ENCODE peak calls at places on chromosome 15, in eight cellular contexts. O is thyroid gland, I is lower lobe of right lung, C is H7, K is Caco-2, Z is suprapubic skin, L is ovary, M is OCI-LY7. A is an unnamed sample.

GRCh38 chr15:68930268-68931022 is at the start of gene SPESP1:
- DNase-seq in O (peak; percentile 62), I (peak; percentile 60), C (peak; percentile 43), K (no peak), Z (no peak), L (peak; percentile 59), M (no peak), A (no peak)

GRCh38 chr15:70127288-70127746 is 29.6 kb upstream of the TLE3 start:
- DNase-seq in O (no peak), I (no peak), C (no peak), K (no peak), Z (no peak), L (no peak), M (no peak), A (no peak)

GRCh38 chr15:35308802-35309201 is 223.7 kb upstream of the NANOGP8 start:
- DNase-seq in O (no peak), I (no peak), C (no peak), K (peak; percentile 3), Z (no peak), L (no peak), M (no peak), A (no peak)

GRCh38 chr15:58467121-58467721 is 35.4 kb downstream of the LIPC start:
- DNase-seq in O (peak; percentile 78), I (no peak), C (no peak), K (peak; percentile 56), Z (no peak), L (peak; percentile 42), M (no peak), A (no peak)

GRCh38 chr15:96802870-96803269 is 472.4 kb downstream of the NR2F2 start:
- DNase-seq in O (no peak), I (no peak), C (no peak), K (no peak), Z (no peak), L (no peak), M (no peak), A (no peak)

GRCh38 chr15:98164986-98165385 is 204.5 kb downstream of the ARRDC4 start:
- DNase-seq in O (no peak), I (no peak), C (no peak), K (no peak), Z (no peak), L (no peak), M (no peak), A (no peak)

GRCh38 chr15:94677202-94677790 is 445.9 kb downstream of the MCTP2 start:
- DNase-seq in O (no peak), I (no peak), C (no peak), K (no peak), Z (no peak), L (no peak), M (no peak), A (no peak)

GRCh38 chr15:29554531-29554930 is 267.7 kb downstream of the TJP1 start:
- DNase-seq in O (peak; percentile 57), I (no peak), C (no peak), K (no peak), Z (no peak), L (no peak), M (no peak), A (no peak)

GRCh38 chr15:92161039-92161670 is 232.5 kb upstream of the ST8SIA2 start:
- DNase-seq in O (no peak), I (no peak), C (no peak), K (no peak), Z (no peak), L (no peak), M (peak; percentile 42), A (no peak)

DNA sequence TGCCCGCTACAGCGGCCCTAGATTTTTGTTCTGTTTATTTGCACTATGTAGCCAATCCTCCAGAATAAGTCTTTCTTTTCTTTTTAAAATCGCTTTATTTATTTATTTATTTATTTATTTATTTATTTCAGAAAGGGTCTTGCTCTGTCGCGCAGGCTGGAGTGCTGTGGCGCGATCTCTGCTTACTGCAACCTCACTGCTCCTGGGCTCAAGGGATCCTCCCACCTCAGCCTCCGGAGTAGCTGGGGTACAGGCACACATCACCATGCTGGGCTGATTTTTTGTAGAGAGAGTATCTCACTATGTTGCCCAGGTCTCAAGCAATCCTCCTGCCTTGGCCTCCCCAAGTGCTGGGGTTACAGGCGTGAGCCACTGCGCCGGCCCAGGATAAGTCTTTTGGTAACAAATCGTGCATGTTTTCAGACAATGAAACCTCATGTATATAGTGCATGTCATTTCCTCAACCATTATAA is 333 bp upstream of the MTFMT start:
- DNase-seq in O (no peak), I (no peak), C (no peak), K (no peak), Z (no peak), L (no peak), M (no peak), A (no peak)
- H3K4me3 ChIP-seq in O (peak overlapping the region; percentile 88), I (peak overlapping the region; percentile 92), C (no peak overlapping the region), K (no peak overlapping the region), Z (peak overlapping the region; percentile 96), L (peak overlapping the region; percentile 83), M (peak overlapping the region; percentile 80), A (no peak overlapping the region)

DNA sequence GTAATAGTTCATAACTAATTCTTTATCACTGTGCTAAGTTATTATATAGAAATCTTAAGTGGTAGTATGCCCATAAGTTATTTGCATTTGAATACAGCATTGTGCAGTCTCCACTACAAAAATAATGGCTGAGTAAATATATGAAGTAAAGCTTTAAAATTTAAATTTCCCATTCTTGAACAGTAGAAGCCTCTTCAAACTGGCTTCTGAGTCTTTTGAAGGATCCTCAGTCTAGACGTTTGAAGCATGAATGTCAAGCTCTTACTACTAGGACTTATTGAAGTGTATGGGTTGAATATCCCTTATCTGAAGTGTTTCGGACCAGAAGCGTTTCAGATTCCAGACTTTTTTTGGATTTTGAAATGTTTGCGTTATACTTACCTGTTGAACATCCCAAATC is 16.3 kb downstream of the MORF4L1 start:
- DNase-seq in O (no peak), I (no peak), C (no peak), K (no peak), Z (no peak), L (no peak), M (no peak), A (no peak)
- H3K36me3 ChIP-seq in O (peaks cover 61% of the 10 kb centered on the region), I (peaks cover 100% of the 10 kb centered on the region), C (peaks cover 46% of the 10 kb centered on the region), K (no peaks in the 10 kb centered on the region), Z (peaks cover 96% of the 10 kb centered on the region), L (no peaks in the 10 kb centered on the region), M (peaks cover 98% of the 10 kb centered on the region), A (peaks cover 14% of the 10 kb centered on the region)

DNA sequence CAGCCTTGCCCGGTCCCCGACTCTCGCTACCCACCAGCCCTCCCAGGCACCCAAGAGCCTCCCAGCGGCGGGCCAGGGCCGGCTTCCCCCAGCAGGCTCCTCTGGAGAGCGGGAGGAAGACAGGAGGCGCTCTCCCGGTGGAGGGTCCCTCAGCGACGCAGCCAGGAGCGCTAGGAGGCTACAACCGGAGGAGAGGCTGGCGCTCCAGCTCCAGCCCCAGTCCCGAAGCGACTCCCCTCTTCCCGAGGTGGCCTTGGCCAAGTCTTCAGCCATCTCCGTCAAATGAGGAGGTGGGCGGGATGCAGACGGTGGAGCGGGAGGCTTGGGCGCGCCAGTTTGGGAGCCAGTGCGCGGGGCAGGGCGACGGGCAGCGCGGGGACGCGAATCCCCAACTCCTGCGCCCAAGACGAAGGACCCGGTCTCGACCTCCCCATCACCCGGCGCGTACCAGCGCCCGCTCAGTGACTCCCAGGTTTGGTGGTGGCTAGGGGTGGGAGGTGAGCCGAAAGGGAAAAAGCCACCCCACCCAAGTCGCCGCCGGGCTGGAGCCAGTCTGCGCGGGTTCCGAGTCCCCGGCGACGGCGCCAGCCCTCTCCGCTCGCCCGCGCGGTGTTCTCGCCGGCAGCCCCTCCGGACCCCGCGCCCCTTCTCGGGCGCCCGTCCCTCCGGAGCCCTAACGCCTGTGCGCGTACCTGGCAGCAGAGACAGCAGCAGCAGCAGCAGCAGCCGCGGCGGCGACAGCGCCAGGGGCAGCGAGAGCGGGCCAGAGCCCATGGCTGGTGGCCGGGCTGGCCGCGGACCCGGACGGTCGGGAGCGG is 566 bp downstream of the CHRNA3 start:
- DNase-seq in O (no peak), I (no peak), C (peak; percentile 92), K (no peak), Z (peak; percentile 72), L (no peak), M (no peak), A (no peak)
- H3K4me3 ChIP-seq in O (no peak overlapping the region), I (peak overlapping the region; percentile 28), C (peak overlapping the region; percentile 63), K (no peak overlapping the region), Z (peak overlapping the region; percentile 52), L (peak overlapping the region; percentile 3), M (no peak overlapping the region), A (peak overlapping the region; percentile 47)

GRCh38 chr15:65583701-65584100 is 27.2 kb downstream of the INTS14 start:
- DNase-seq in O (no peak), I (no peak), C (no peak), K (no peak), Z (no peak), L (no peak), M (peak; percentile 78), A (no peak)
- H3K36me3 ChIP-seq in O (peaks cover 23% of the 10 kb centered on the region), I (peaks cover 99% of the 10 kb centered on the region), C (peaks cover 11% of the 10 kb centered on the region), K (no peaks in the 10 kb centered on the region), Z (peaks cover 84% of the 10 kb centered on the region), L (no peaks in the 10 kb centered on the region), M (peaks cover 91% of the 10 kb centered on the region), A (peaks cover 2% of the 10 kb centered on the region)

GRCh38 chr15:63381301-63382192 is at the start of gene CA12:
- DNase-seq in O (peak; percentile 63), I (peak; percentile 61), C (peak; percentile 83), K (peak; percentile 47), Z (no peak), L (no peak), M (no peak), A (no peak)

GRCh38 chr15:63379492-63380150 is 2.0 kb downstream of the CA12 start:
- DNase-seq in O (no peak), I (no peak), C (no peak), K (no peak), Z (no peak), L (no peak), M (no peak), A (no peak)

GRCh38 chr15:63380828-63381282 is 791 bp downstream of the CA12 start:
- DNase-seq in O (peak; percentile 41), I (no peak), C (no peak), K (no peak), Z (no peak), L (no peak), M (no peak), A (no peak)

GRCh38 chr15:63378946-63379345 is 2.7 kb downstream of the CA12 start:
- DNase-seq in O (no peak), I (no peak), C (no peak), K (no peak), Z (no peak), L (no peak), M (no peak), A (no peak)

DNA sequence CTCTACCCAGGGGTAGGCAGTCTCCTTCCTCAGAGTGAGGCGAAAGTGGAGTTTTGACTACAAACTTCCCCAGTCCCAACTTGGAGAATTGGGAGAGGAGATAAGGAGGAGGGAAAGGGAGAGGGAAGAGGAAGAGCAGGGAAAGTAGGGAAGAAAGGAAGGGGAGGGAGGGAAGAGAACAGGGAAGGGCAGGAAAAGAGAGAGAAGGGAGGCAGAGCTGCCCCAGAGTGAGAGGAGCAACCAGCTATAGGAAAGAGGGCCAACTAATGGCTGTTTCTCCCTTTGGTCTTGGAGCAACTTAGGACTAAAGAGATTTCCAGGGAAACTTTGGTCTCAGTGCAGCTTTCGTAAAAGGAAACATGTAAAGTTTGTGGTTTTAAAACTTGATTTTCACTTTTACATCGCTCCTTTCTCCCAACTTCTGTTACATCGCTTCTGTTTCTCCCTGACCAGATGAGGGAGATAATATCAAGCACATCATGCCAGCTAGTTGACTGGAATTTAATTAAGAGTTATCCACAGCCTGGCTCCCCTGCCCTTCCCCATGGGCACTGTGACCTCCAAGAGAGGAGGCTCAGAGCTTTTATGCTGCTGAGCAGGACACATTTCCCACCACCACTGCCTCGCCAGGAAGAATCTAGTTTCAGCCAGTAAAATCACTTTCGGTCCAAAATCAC is 1.4 kb downstream of the CA12 start:
- DNase-seq in O (no peak), I (no peak), C (no peak), K (no peak), Z (no peak), L (no peak), M (no peak), A (no peak)
- H3K4me3 ChIP-seq in O (no peak overlapping the region), I (peak overlapping the region; percentile 3), C (no peak overlapping the region), K (no peak overlapping the region), Z (peak overlapping the region; percentile 59), L (no peak overlapping the region), M (no peak overlapping the region), A (no peak overlapping the region)